ENCODE peak calls at places on chromosome 15, in eight cellular contexts. B is adrenal gland; T is lower leg skin; O is CD8-positive, alpha-beta T cell; S is HFFc6; J is fibroblast of lung; F is retinal pigment epithelial cell; A is GM10248. K is an unnamed sample.

GRCh38 chr15:30865257-30865656 is 38.5 kb upstream of the FAN1 start:
- DNase-seq in O (no peak), J (no peak), B (no peak), F (no peak), T (no peak), A (no peak), S (no peak), K (no peak)

GRCh38 chr15:65221708-65222107 is 10.4 kb upstream of the CILP start:
- DNase-seq in J (no peak), S (no peak), F (no peak), B (no peak), T (no peak), O (no peak), A (no peak), K (no peak)

GRCh38 chr15:66770518-66771350 is 68.7 kb downstream of the SMAD6 start:
- DNase-seq in J (no peak), O (no peak), F (no peak), A (no peak), T (no peak), B (no peak), S (no peak), K (no peak)

GRCh38 chr15:33311312-33311971 is 675 bp downstream of the RYR3 start:
- DNase-seq in T (no peak), B (no peak), F (no peak), A (no peak), O (no peak), J (no peak), S (no peak), K (peak; percentile 19)

GRCh38 chr15:78950906-78951840 is 6.3 kb upstream of the CTSH start:
- DNase-seq in S (peak; percentile 45), F (peak; percentile 55), A (no peak), T (no peak), O (no peak), B (no peak), J (peak; percentile 55), K (no peak)

GRCh38 chr15:66098019-66098363 is 155.6 kb downstream of the MEGF11 start:
- DNase-seq in O (no peak), F (no peak), J (no peak), A (no peak), S (no peak), T (no peak), B (no peak), K (no peak)

GRCh38 chr15:57505949-57506391 is 85.7 kb upstream of the MYZAP start:
- DNase-seq in S (no peak), A (no peak), O (no peak), J (peak; percentile 70), F (no peak), T (peak; percentile 84), B (no peak), K (no peak)

GRCh38 chr15:31342781-31343626 is 16.4 kb downstream of the KLF13 start:
- DNase-seq in S (no peak), J (no peak), O (no peak), F (no peak), A (no peak), B (no peak), T (no peak), K (peak; percentile 58)

GRCh38 chr15:33320017-33320416 is 9.2 kb downstream of the RYR3 start:
- DNase-seq in B (no peak), T (no peak), A (no peak), F (no peak), S (no peak), O (no peak), J (no peak), K (no peak)

GRCh38 chr15:79779739-79780138 is 117.1 kb downstream of the MTHFS start:
- DNase-seq in S (no peak), A (no peak), J (no peak), F (no peak), T (no peak), O (no peak), B (no peak), K (no peak)

GRCh38 chr15:78429477-78429876 is 8.5 kb upstream of the IREB2 start:
- DNase-seq in A (no peak), T (no peak), B (no peak), F (no peak), O (no peak), S (no peak), J (no peak), K (no peak)

GRCh38 chr15:99983894-99984293 is 250.7 kb upstream of the LYSMD4 start:
- DNase-seq in A (no peak), T (no peak), J (no peak), O (no peak), F (no peak), S (no peak), B (no peak), K (peak; percentile 59)

GRCh38 chr15:88995449-88995848 is 82.3 kb upstream of the MFGE8 start:
- DNase-seq in S (no peak), T (no peak), B (no peak), F (no peak), O (no peak), J (no peak), A (no peak), K (no peak)

GRCh38 chr15:36808401-36809160 is 229.2 kb downstream of the CDIN1 start:
- DNase-seq in A (no peak), T (no peak), S (no peak), F (no peak), O (no peak), B (peak; percentile 12), J (no peak), K (no peak)

GRCh38 chr15:101126618-101127502 is 125.0 kb downstream of the CHSY1 start:
- DNase-seq in O (no peak), F (peak; percentile 36), B (no peak), J (peak; percentile 78), T (no peak), S (no peak), A (no peak), K (no peak)

GRCh38 chr15:40754574-40754882 is 526 bp downstream of the RMDN3 start:
- DNase-seq in S (no peak), T (no peak), J (no peak), F (no peak), B (peak; percentile 60), O (no peak), A (no peak), K (no peak)

DNA sequence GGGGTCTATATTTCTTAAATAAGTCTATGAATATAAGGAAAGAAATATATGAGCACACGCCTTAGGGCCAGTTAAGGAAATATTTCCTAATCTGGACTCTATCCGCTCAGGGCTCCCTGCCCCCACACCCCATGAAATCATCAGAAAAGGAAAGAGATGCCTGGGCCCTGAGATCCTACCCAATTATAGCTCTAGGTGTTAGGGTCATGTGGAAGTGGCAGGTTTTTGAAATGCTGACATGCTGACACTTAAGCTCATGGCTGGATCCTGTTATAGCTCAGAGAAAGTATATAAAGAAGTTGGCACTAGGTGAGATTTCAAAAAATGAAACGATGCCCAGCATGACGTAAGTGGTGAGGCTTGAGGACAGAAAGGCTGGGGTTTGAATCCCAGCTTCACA is 43.5 kb upstream of the AKAP13 start:
- DNase-seq in O (no peak), B (no peak), T (no peak), S (no peak), J (no peak), A (no peak), F (no peak), K (no peak)
- TF ChIP-seq CTCF in O (no peak), B (no peak), T (no peak), S (no peak), J (no peak), A (no peak), F (no peak), K (no peak)

DNA sequence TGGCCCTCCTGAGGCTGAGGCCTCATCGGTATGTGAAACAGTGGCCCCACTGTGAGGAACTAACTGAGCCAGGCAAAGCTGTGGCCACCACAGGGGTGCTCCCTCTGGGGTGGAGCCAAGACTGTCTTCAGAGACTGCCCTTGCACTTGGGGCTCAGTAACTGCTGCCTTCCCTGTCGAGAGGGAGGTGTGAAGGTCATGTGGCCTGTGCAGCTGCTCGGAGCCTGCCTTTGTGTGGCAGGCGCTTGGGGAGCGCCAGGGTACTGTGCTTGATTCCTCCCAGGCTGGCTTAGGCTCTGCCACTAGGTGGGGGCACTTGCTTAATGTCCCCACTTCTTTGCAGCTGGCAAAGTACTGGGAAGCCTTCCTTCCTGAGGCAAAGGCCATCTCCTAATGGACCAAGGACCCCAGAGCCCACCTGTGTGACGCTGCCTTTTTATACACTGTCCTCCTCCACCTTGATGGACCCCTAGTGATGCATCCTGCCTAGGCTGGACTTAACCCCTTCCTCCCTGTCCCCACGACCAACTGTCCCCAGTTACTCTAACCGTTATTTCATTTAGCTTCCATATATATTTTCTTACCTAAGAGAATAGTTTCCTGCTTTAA is 14.2 kb upstream of the SNX22 start:
- DNase-seq in S (no peak), J (no peak), O (no peak), A (no peak), B (no peak), F (no peak), T (no peak), K (no peak)
- TF ChIP-seq CTCF in S (no peak), J (no peak), O (no peak), A (peak; percentile 15), B (no peak), F (no peak), T (no peak), K (no peak)

GRCh38 chr15:92011611-92012367 is 158.3 kb downstream of the SLCO3A1 start:
- DNase-seq in S (no peak), B (peak; percentile 85), O (no peak), T (no peak), J (no peak), F (no peak), A (no peak), K (no peak)
- TF ChIP-seq CTCF in S (no peak), B (no peak), O (no peak), T (no peak), J (no peak), F (no peak), A (no peak), K (no peak)

GRCh38 chr15:83436513-83437158 is 10.5 kb upstream of the SH3GL3 start:
- DNase-seq in B (no peak), T (no peak), S (peak; percentile 55), O (no peak), A (no peak), J (peak; percentile 72), F (peak; percentile 73), K (no peak)
- TF ChIP-seq CTCF in B (peak; percentile 6), T (no peak), S (peak; percentile 79), O (no peak), A (no peak), J (peak; percentile 69), F (peak; percentile 78), K (peak; percentile 43)

K was measured in endothelial cell.